ENCODE peak calls at places on chromosomes 13 and 19, in eight cellular contexts. V, M, Q, D, Z, U, L and F are unnamed samples.

GRCh38 chr13:104006625-104007061 is 940.4 kb upstream of the SLC10A2 start:
- DNase-seq in D (no peak), M (peak; percentile 31), U (no peak), L (peak; percentile 21), V (peak; percentile 78), Z (peak; percentile 40), Q (no peak), F (no peak)

GRCh38 chr19:51735759-51736449 is 12.1 kb upstream of the HAS1 start:
- DNase-seq in M (no peak), D (no peak), Q (no peak), U (peak; percentile 19), L (no peak), V (no peak), Z (no peak), F (no peak)

GRCh38 chr19:3343619-3344502 is 22.5 kb upstream of the NFIC start:
- DNase-seq in L (peak; percentile 89), U (peak; percentile 66), V (no peak), Q (peak; percentile 66), D (peak; percentile 86), Z (peak; percentile 90), M (peak; percentile 97), F (no peak)

GRCh38 chr13:27988520-27988919 is at the start of gene URAD:
- DNase-seq in V (no peak), Z (peak; percentile 74), L (no peak), M (no peak), U (no peak), D (no peak), Q (no peak), F (no peak)

GRCh38 chr13:26011996-26012688 is 39.7 kb downstream of the SHISA2 start:
- DNase-seq in U (no peak), D (peak; percentile 79), L (no peak), Q (peak; percentile 57), Z (no peak), M (no peak), V (no peak), F (peak; percentile 49)

GRCh38 chr19:52673014-52673413 is 34.9 kb upstream of the ZNF83 start:
- DNase-seq in Z (no peak), U (no peak), Q (no peak), L (no peak), M (no peak), V (no peak), D (no peak), F (no peak)

GRCh38 chr13:77448689-77449088 is 86.8 kb upstream of the SCEL start:
- DNase-seq in L (no peak), Z (no peak), V (no peak), M (no peak), Q (peak; percentile 40), D (no peak), U (no peak), F (no peak)

GRCh38 chr13:50618206-50618605 is 225.3 kb downstream of the DLEU7 start:
- DNase-seq in U (no peak), M (no peak), D (no peak), Q (no peak), Z (no peak), L (no peak), V (no peak), F (no peak)

GRCh38 chr13:49953560-49953959 is 17.4 kb upstream of the SPRYD7 start:
- DNase-seq in Z (peak; percentile 57), M (no peak), U (no peak), L (peak; percentile 17), V (no peak), D (no peak), Q (no peak), F (no peak)

GRCh38 chr13:45369116-45369515 is 28.1 kb upstream of the TPT1 start:
- DNase-seq in V (no peak), Q (no peak), M (no peak), U (no peak), L (no peak), Z (no peak), D (no peak), F (no peak)

GRCh38 chr13:57632276-57633140 is 964 bp downstream of the PCDH17 start:
- DNase-seq in V (no peak), L (no peak), D (peak; percentile 83), Z (no peak), Q (peak; percentile 65), M (peak; percentile 54), U (no peak), F (no peak)

GRCh38 chr13:40345654-40346372 is 320.6 kb downstream of the FOXO1 start:
- DNase-seq in L (no peak), V (no peak), D (no peak), Z (no peak), Q (peak; percentile 18), M (no peak), U (peak; percentile 52), F (no peak)

GRCh38 chr13:100817897-100818296 is 143.3 kb upstream of the TMTC4 start:
- DNase-seq in U (no peak), L (no peak), D (no peak), Z (no peak), M (no peak), Q (no peak), V (no peak), F (no peak)

GRCh38 chr13:52695856-52696255 is 43.2 kb downstream of the SUGT1 start:
- DNase-seq in L (peak; percentile 19), V (no peak), Q (no peak), U (no peak), Z (peak; percentile 79), D (no peak), M (no peak), F (no peak)

GRCh38 chr19:15437355-15438123 is 12.2 kb downstream of the WIZ start:
- DNase-seq in M (no peak), U (no peak), Q (no peak), L (no peak), V (no peak), D (no peak), Z (no peak), F (no peak)

GRCh38 chr13:111406636-111407035 is 86.2 kb downstream of the TEX29 start:
- DNase-seq in M (no peak), U (no peak), Z (no peak), L (no peak), D (no peak), Q (no peak), V (no peak), F (no peak)

GRCh38 chr19:53394522-53394973 is 401 bp upstream of the ZNF765 start:
- DNase-seq in L (peak; percentile 63), D (peak; percentile 75), Q (peak; percentile 84), U (no peak), Z (no peak), V (no peak), M (peak; percentile 70), F (no peak)

GRCh38 chr13:40247845-40248244 is 418.6 kb downstream of the FOXO1 start:
- DNase-seq in Z (peak; percentile 55), M (no peak), L (peak; percentile 22), D (no peak), Q (no peak), U (no peak), V (no peak), F (no peak)

GRCh38 chr19:1912760-1913505 is 7.7 kb downstream of the ADAT3 start:
- DNase-seq in L (no peak), Q (no peak), Z (no peak), D (peak; percentile 84), M (no peak), U (no peak), V (no peak), F (no peak)

GRCh38 chr19:2274185-2274711 is 7.7 kb downstream of the PEAK3 start:
- DNase-seq in V (no peak), Q (no peak), D (no peak), M (no peak), U (no peak), Z (no peak), L (no peak), F (no peak)

GRCh38 chr13:20188649-20189553 is 3.8 kb downstream of the GJB2 start:
- DNase-seq in M (peak; percentile 41), Z (no peak), Q (peak; percentile 77), D (no peak), L (no peak), V (no peak), U (peak; percentile 39), F (no peak)

GRCh38 chr13:43261018-43261417 is 237.6 kb downstream of the DNAJC15 start:
- DNase-seq in D (no peak), L (peak; percentile 72), V (peak; percentile 62), Q (no peak), Z (peak; percentile 62), U (no peak), M (no peak), F (no peak)

GRCh38 chr19:16593181-16593580 is 21.0 kb upstream of the SLC35E1 start:
- DNase-seq in Z (no peak), V (no peak), D (no peak), U (no peak), M (no peak), Q (no peak), L (no peak), F (no peak)

GRCh38 chr19:44570984-44571684 is 41.7 kb upstream of the CEACAM20 start:
- DNase-seq in Z (peak; percentile 83), L (peak; percentile 85), U (peak; percentile 86), V (no peak), D (no peak), M (peak; percentile 61), Q (peak; percentile 93), F (no peak)

GRCh38 chr13:44719857-44720671 is 143.9 kb upstream of the TSC22D1 start:
- DNase-seq in D (no peak), Z (no peak), V (peak; percentile 93), L (peak; percentile 74), Q (no peak), M (no peak), U (no peak), F (no peak)

GRCh38 chr19:10339977-10340376 is 553 bp upstream of the ICAM3 start:
- DNase-seq in L (no peak), D (no peak), Q (no peak), V (no peak), U (no peak), Z (no peak), M (no peak), F (no peak)
- H3K4me3 ChIP-seq in L (no peak overlapping the region), D (no peak overlapping the region), Q (no peak overlapping the region), V (no peak overlapping the region), U (no peak overlapping the region), Z (no peak overlapping the region), M (no peak overlapping the region), F (peak overlapping the region; percentile 85)

GRCh38 chr13:37995052-37995451 is 125.5 kb upstream of the TRPC4 start:
- DNase-seq in L (no peak), V (peak; percentile 55), D (no peak), M (no peak), Q (peak; percentile 32), U (no peak), Z (no peak), F (no peak)
- H3K4me3 ChIP-seq in L (no peak overlapping the region), V (no peak overlapping the region), D (no peak overlapping the region), M (no peak overlapping the region), Q (no peak overlapping the region), U (no peak overlapping the region), Z (no peak overlapping the region), F (no peak overlapping the region)

GRCh38 chr19:55063492-55063843 is 520 bp upstream of the RDH13 start:
- DNase-seq in V (no peak), D (no peak), L (no peak), U (no peak), Q (no peak), Z (no peak), M (no peak), F (no peak)
- H3K4me3 ChIP-seq in V (peak overlapping the region; percentile 15), D (no peak overlapping the region), L (no peak overlapping the region), U (no peak overlapping the region), Q (no peak overlapping the region), Z (no peak overlapping the region), M (no peak overlapping the region), F (no peak overlapping the region)

DNA sequence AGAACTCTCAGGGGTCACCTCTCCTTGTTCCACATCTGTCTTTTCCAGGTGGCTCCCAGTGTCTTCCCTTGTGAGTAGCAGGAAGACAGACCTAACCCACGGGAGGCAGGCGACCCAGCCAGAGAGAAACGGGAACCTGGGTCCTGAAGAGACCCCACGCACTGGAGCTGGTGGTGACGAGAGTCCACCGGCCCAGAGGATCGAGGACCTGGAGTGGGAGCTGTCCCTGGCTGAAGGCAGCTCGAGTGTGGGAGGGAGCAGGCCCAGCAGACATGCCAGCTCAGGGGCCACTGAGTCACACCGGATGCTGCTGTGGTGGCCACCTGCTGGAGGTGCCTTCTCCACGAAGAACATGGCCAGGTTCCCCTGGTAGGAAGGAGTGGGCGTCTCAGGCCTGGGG is 66.5 kb upstream of the ATP12A start:
- DNase-seq in Z (no peak), V (no peak), Q (no peak), D (peak; percentile 44), M (no peak), L (no peak), U (no peak), F (no peak)
- H3K4me3 ChIP-seq in Z (no peak overlapping the region), V (no peak overlapping the region), Q (no peak overlapping the region), D (no peak overlapping the region), M (no peak overlapping the region), L (no peak overlapping the region), U (no peak overlapping the region), F (no peak overlapping the region)